ENCODE peak calls at places on chromosomes 3 and 15, in ten cellular contexts. O, L, A, D, I, K, P, Z, F and S are unnamed samples.

GRCh38 chr15:34682673-34683072 is 72.1 kb downstream of the GJD2 start:
- DNase-seq in L (no peak), O (no peak), F (no peak), I (no peak), P (no peak), K (no peak), D (no peak), Z (no peak), A (no peak), S (peak; percentile 11)

GRCh38 chr3:125179528-125180240 is 32.9 kb downstream of the SLC12A8 start:
- DNase-seq in O (no peak), L (no peak), F (no peak), K (no peak), D (no peak), A (no peak), P (no peak), Z (no peak), I (no peak), S (no peak)

GRCh38 chr15:72229076-72229946 is 1.7 kb downstream of the PKM start:
- DNase-seq in O (peak; percentile 26), F (no peak), I (no peak), A (no peak), L (peak; percentile 75), Z (peak; percentile 58), P (no peak), D (no peak), K (no peak), S (peak; percentile 57)

GRCh38 chr3:182795383-182795782 is 2.1 kb downstream of the ATP11B start:
- DNase-seq in A (no peak), D (peak; percentile 36), L (peak; percentile 80), Z (peak; percentile 10), K (no peak), O (no peak), P (no peak), I (no peak), F (no peak), S (no peak)

GRCh38 chr15:37819191-37819590 is 115.2 kb upstream of the TMCO5A start:
- DNase-seq in Z (peak; percentile 50), D (no peak), K (no peak), L (no peak), O (no peak), F (no peak), A (no peak), I (no peak), P (no peak), S (peak; percentile 38)

GRCh38 chr3:45226206-45226915 is at the start of gene TMEM158:
- DNase-seq in Z (peak; percentile 79), K (peak; percentile 41), P (peak; percentile 68), D (peak; percentile 90), A (peak; percentile 91), L (peak; percentile 60), I (peak; percentile 91), O (peak; percentile 67), F (no peak), S (peak; percentile 53)

GRCh38 chr15:98787936-98788757 is 139.8 kb downstream of the IGF1R start:
- DNase-seq in F (no peak), D (peak; percentile 63), P (no peak), A (peak; percentile 55), L (no peak), K (no peak), Z (no peak), I (no peak), O (no peak), S (no peak)

GRCh38 chr3:172449468-172450149 is 1.4 kb upstream of the GHSR start:
- DNase-seq in P (no peak), F (no peak), D (peak; percentile 64), K (no peak), L (no peak), A (peak; percentile 89), O (no peak), Z (peak; percentile 56), I (no peak), S (peak; percentile 54)

GRCh38 chr15:85623648-85624047 is 171.1 kb downstream of the KLHL25 start:
- DNase-seq in F (no peak), D (no peak), A (no peak), L (no peak), O (no peak), P (no peak), K (no peak), Z (peak; percentile 33), I (no peak), S (no peak)

GRCh38 chr15:85624241-85624855 is 170.4 kb downstream of the KLHL25 start:
- DNase-seq in D (no peak), O (no peak), K (no peak), Z (peak; percentile 62), F (no peak), L (no peak), A (no peak), I (no peak), P (no peak), S (peak; percentile 76)

GRCh38 chr15:85625856-85626255 is 168.9 kb downstream of the KLHL25 start:
- DNase-seq in O (no peak), F (no peak), Z (peak; percentile 86), K (no peak), I (no peak), D (no peak), A (no peak), L (peak; percentile 68), P (no peak), S (peak; percentile 76)

GRCh38 chr15:85627245-85627935 is 167.3 kb downstream of the KLHL25 start:
- DNase-seq in K (no peak), O (no peak), L (no peak), A (no peak), P (no peak), Z (no peak), F (no peak), I (no peak), D (no peak), S (no peak)

DNA sequence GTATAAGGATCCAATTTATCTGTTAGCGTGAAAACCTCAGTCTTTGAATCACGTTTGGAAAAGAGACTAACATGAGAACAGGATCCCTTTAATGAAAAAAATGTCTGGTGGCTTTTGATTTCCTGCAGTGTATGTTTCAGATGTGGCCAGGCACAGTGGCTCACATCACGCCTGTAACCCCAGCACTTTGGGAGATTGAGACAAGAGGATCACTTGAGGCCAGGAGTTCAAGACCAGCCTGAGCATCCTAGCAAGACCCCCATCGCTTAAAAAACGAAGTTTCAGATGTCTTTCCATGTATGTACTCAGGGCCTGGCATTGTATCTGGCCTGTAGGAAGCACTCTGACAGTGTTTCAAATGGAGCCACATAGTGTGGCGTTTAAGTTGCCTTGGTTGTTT is 169.3 kb downstream of the KLHL25 start:
- DNase-seq in K (no peak), A (no peak), Z (no peak), F (no peak), D (no peak), I (no peak), P (no peak), L (no peak), O (no peak), S (no peak)
- H3K4me3 ChIP-seq in K (no peak overlapping the region), A (no peak overlapping the region), Z (no peak overlapping the region), F (no peak overlapping the region), D (no peak overlapping the region), I (peak overlapping the region; percentile 47), P (no peak overlapping the region), L (no peak overlapping the region), O (no peak overlapping the region), S (no peak overlapping the region)

DNA sequence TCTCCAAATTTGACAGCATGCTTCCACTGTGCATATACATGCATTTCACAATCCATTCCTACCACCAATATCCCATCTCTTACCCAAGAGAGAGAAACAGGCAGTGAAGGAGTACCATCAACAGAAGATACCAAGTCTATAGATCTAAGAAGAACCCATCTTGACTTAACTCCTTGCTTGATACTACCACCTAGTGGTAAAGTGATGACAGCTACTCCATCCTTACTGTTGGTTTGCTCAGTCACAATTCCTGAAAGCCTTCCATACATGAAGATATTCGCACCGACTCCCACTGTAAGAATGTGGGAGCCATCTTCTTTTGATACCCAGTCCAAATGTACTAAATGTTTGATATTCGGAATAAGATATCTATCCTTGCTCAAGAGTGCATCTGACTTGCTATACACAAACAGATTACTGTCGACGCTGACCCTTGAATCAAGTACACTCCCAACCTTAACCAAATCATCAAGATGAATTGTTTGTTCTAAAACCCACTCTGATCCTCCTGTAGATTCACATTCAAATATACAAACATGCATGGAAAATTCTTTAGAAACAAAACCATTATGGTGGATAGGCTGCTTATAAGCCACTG is 123.1 kb downstream of the DMXL2 start:
- DNase-seq in L (peak; percentile 42), Z (peak; percentile 67), O (no peak), F (peak; percentile 21), A (peak; percentile 49), D (peak; percentile 28), I (no peak), P (no peak), K (no peak), S (peak; percentile 66)
- TF ChIP-seq CTCF in L (peak; percentile 67), Z (peak; percentile 69), O (no peak), F (peak; percentile 62), A (peak; percentile 68), D (peak; percentile 46), I (peak; percentile 43), P (no peak), K (no peak), S (peak; percentile 74)

GRCh38 chr3:196274585-196274984 is 12.9 kb downstream of the PCYT1A start:
- DNase-seq in O (no peak), I (no peak), D (no peak), A (no peak), F (no peak), L (peak; percentile 92), P (no peak), K (no peak), Z (no peak), S (no peak)

GRCh38 chr3:196273655-196274054 is 13.9 kb downstream of the PCYT1A start:
- DNase-seq in O (no peak), F (no peak), A (peak; percentile 79), D (no peak), L (no peak), I (no peak), Z (no peak), K (no peak), P (no peak), S (no peak)

GRCh38 chr3:196272826-196273225 is 14.7 kb downstream of the PCYT1A start:
- DNase-seq in D (no peak), P (no peak), O (no peak), I (no peak), K (no peak), F (no peak), L (no peak), A (no peak), Z (no peak), S (no peak)

GRCh38 chr3:196270499-196270898 is 17.0 kb downstream of the PCYT1A start:
- DNase-seq in F (no peak), K (no peak), O (no peak), I (no peak), L (no peak), D (no peak), A (no peak), Z (no peak), P (no peak), S (no peak)

DNA sequence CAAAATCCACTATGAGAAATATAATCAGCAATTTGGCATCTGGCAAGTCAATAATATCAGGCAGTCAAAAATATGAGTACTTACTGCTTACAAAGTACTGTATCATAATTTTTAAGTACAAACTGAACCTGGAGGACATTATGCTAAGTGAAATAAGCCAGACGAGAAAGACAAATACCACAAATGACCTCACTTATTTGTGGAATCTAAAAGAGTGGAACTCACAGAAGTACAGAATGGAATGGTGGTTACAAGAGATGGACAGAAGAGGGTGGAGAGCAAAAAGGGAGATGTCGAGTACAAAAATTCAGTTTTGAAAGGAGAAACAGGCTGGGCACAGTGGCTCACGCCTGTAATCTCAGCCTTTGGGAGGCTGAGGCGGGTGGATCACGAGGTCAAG is 12.4 kb downstream of the PCYT1A start:
- DNase-seq in L (no peak), Z (no peak), P (no peak), O (no peak), A (no peak), D (no peak), K (no peak), I (no peak), F (no peak), S (no peak)
- H3K4me3 ChIP-seq in L (peak overlapping the region; percentile 57), Z (no peak overlapping the region), P (no peak overlapping the region), O (no peak overlapping the region), A (no peak overlapping the region), D (no peak overlapping the region), K (no peak overlapping the region), I (peak overlapping the region; percentile 3), F (no peak overlapping the region), S (no peak overlapping the region)

DNA sequence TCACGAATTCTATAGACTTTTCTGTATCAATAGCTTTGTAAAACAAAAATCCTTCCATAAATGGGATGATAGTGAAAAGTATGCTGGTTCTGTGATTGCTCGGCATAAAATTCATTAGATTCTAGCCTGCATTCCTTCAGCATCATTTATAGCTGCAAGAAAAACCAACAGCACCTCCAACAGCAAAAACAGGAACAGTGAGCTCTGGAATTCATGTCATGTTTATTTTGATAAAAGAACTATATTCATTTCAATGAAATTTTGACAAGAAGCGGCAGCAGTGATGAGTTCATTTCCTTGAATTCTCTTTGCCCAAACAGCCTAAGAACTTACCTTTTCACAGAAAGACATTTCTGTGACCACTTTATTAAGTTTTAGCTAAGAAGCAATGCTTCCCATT is 515.2 kb upstream of the CCDC54 start:
- DNase-seq in F (no peak), O (no peak), D (no peak), I (no peak), L (no peak), P (no peak), K (no peak), A (no peak), Z (peak; percentile 73), S (peak; percentile 80)
- TF ChIP-seq CTCF in F (no peak), O (no peak), D (peak; percentile 29), I (peak; percentile 25), L (no peak), P (peak; percentile 9), K (no peak), A (peak; percentile 11), Z (peak; percentile 51), S (peak; percentile 64)